ENCODE peak calls at places on chromosome 22, in four cellular contexts. One of them, this sample, is unnamed.
A peak's percentile ranks its signal among the peaks of the same experiment; 100 is the strongest.

GRCh38 chr22:29072979-29073617 is at the start of gene KREMEN1:
- DNase-seq in astrocyte of the spinal cord: no peak
- DNase-seq in heart right ventricle: peak; percentile 23
- DNase-seq in AG04450: no peak
- DNase-seq in this sample: no peak

GRCh38 chr22:41857160-41857859 is 24.4 kb downstream of the SREBF2 start:
- DNase-seq in AG04450: no peak
- DNase-seq in heart right ventricle: peak; percentile 45
- DNase-seq in astrocyte of the spinal cord: peak; percentile 63
- DNase-seq in this sample: peak; percentile 69

GRCh38 chr22:28714043-28714442 is 27.6 kb downstream of the CHEK2 start:
- DNase-seq in AG04450: no peak
- DNase-seq in heart right ventricle: no peak
- DNase-seq in astrocyte of the spinal cord: peak; percentile 6
- DNase-seq in this sample: no peak

GRCh38 chr22:22772396-22772795 is 115.2 kb upstream of the IGLL5 start:
- DNase-seq in heart right ventricle: no peak
- DNase-seq in astrocyte of the spinal cord: no peak
- DNase-seq in AG04450: no peak
- DNase-seq in this sample: no peak

GRCh38 chr22:49057910-49058309 is 769.8 kb downstream of the BRD1 start:
- DNase-seq in heart right ventricle: no peak
- DNase-seq in astrocyte of the spinal cord: no peak
- DNase-seq in AG04450: no peak
- DNase-seq in this sample: no peak

GRCh38 chr22:20953668-20954500 is 13.2 kb upstream of the AIFM3 start:
- DNase-seq in astrocyte of the spinal cord: no peak
- DNase-seq in AG04450: no peak
- DNase-seq in heart right ventricle: no peak
- DNase-seq in this sample: peak; percentile 71

GRCh38 chr22:43479962-43480361 is 68.1 kb downstream of the MPPED1 start:
- DNase-seq in astrocyte of the spinal cord: no peak
- DNase-seq in heart right ventricle: no peak
- DNase-seq in AG04450: no peak
- DNase-seq in this sample: no peak

GRCh38 chr22:49303781-49304461 is 523.8 kb downstream of the BRD1 start:
- DNase-seq in heart right ventricle: no peak
- DNase-seq in astrocyte of the spinal cord: no peak
- DNase-seq in AG04450: no peak
- DNase-seq in this sample: no peak

GRCh38 chr22:35150163-35151107 is 84.5 kb downstream of the ISX start:
- DNase-seq in astrocyte of the spinal cord: peak; percentile 13
- DNase-seq in heart right ventricle: peak; percentile 50
- DNase-seq in AG04450: no peak
- DNase-seq in this sample: peak; percentile 57

GRCh38 chr22:23781533-23781932 is 5.2 kb upstream of the SMARCB1 start:
- DNase-seq in heart right ventricle: no peak
- DNase-seq in astrocyte of the spinal cord: peak; percentile 32
- DNase-seq in AG04450: no peak
- DNase-seq in this sample: peak; percentile 49

GRCh38 chr22:44076825-44077224 is 52.7 kb downstream of the PARVB start:
- DNase-seq in AG04450: no peak
- DNase-seq in astrocyte of the spinal cord: no peak
- DNase-seq in heart right ventricle: no peak
- DNase-seq in this sample: no peak

GRCh38 chr22:37647928-37648327 is 8.5 kb downstream of the SH3BP1 start:
- DNase-seq in heart right ventricle: no peak
- DNase-seq in astrocyte of the spinal cord: peak; percentile 59
- DNase-seq in AG04450: no peak
- DNase-seq in this sample: no peak

GRCh38 chr22:35582861-35583670 is 34.1 kb downstream of the MB start:
- DNase-seq in heart right ventricle: no peak
- DNase-seq in astrocyte of the spinal cord: peak; percentile 52
- DNase-seq in AG04450: no peak
- DNase-seq in this sample: peak; percentile 73

GRCh38 chr22:36355362-36355761 is 32.4 kb downstream of the MYH9 start:
- DNase-seq in astrocyte of the spinal cord: no peak
- DNase-seq in AG04450: no peak
- DNase-seq in heart right ventricle: no peak
- DNase-seq in this sample: peak; percentile 73

GRCh38 chr22:27719535-27720227 is 81.9 kb downstream of the MN1 start:
- DNase-seq in astrocyte of the spinal cord: no peak
- DNase-seq in AG04450: no peak
- DNase-seq in heart right ventricle: peak; percentile 39
- DNase-seq in this sample: peak; percentile 46

GRCh38 chr22:17118342-17118741 is 2.8 kb downstream of the TMEM121B start:
- DNase-seq in astrocyte of the spinal cord: no peak
- DNase-seq in AG04450: no peak
- DNase-seq in heart right ventricle: no peak
- DNase-seq in this sample: no peak

GRCh38 chr22:25030636-25031035 is 78.1 kb downstream of the KIAA1671 start:
- DNase-seq in astrocyte of the spinal cord: peak; percentile 26
- DNase-seq in AG04450: no peak
- DNase-seq in heart right ventricle: peak; percentile 55
- DNase-seq in this sample: no peak

GRCh38 chr22:25357606-25358420 is 138.4 kb downstream of the CRYBB2 start:
- DNase-seq in heart right ventricle: no peak
- DNase-seq in astrocyte of the spinal cord: no peak
- DNase-seq in AG04450: no peak
- DNase-seq in this sample: no peak

GRCh38 chr22:43001271-43002197 is 13.4 kb downstream of the PACSIN2 start:
- DNase-seq in astrocyte of the spinal cord: peak; percentile 70
- DNase-seq in heart right ventricle: no peak
- DNase-seq in AG04450: no peak
- DNase-seq in this sample: peak; percentile 37

GRCh38 chr22:42016111-42016510 is 17.5 kb downstream of the WBP2NL start:
- DNase-seq in astrocyte of the spinal cord: no peak
- DNase-seq in heart right ventricle: no peak
- DNase-seq in AG04450: no peak
- DNase-seq in this sample: no peak

GRCh38 chr22:44554411-44554810 is 56.4 kb upstream of the RTL6 start:
- DNase-seq in AG04450: no peak
- DNase-seq in heart right ventricle: no peak
- DNase-seq in astrocyte of the spinal cord: no peak
- DNase-seq in this sample: no peak

GRCh38 chr22:25221790-25222189 is 2.4 kb downstream of the CRYBB2 start:
- DNase-seq in AG04450: no peak
- DNase-seq in heart right ventricle: no peak
- DNase-seq in astrocyte of the spinal cord: no peak
- DNase-seq in this sample: no peak

DNA sequence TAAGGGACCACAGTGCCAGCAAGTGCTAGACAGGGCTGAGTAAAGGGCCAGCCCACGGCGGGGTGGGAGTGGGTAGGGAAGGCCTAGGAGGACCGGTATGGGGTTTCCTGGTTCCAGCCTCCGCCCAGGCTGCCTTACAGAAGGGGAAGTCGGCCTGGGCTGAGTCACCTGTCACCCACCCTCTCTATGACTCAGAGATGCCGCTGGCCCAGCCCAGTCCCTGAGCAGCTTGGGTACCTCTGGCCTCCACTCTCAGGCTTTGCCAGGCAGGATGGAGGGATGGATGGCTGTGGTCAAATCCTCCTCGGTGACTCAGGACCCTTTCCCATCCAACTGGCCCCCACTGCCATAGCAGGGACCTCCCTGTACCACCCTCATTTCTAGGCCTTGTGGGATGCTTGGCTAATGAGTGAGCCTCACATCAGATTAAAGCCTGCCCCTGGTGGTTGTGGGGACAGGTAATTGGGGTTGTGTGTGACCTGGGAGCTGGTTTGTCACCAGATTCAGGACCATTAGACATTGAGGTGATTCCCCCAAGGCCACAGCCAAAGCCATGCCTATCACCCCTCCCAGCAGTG is 13.9 kb downstream of the SLC35E4 start:
- DNase-seq in astrocyte of the spinal cord: peak; percentile 83
- DNase-seq in heart right ventricle: no peak
- DNase-seq in AG04450: no peak
- DNase-seq in this sample: peak; percentile 58
- TF ChIP-seq CTCF in astrocyte of the spinal cord: peak; percentile 27
- TF ChIP-seq CTCF in heart right ventricle: no peak
- TF ChIP-seq CTCF in AG04450: no peak
- TF ChIP-seq CTCF in this sample: peak; percentile 18

GRCh38 chr22:30444632-30445437 is 19.3 kb downstream of the MTFP1 start:
- DNase-seq in astrocyte of the spinal cord: peak; percentile 50
- DNase-seq in AG04450: no peak
- DNase-seq in heart right ventricle: no peak
- DNase-seq in this sample: peak; percentile 70
- H3K4me3 ChIP-seq in astrocyte of the spinal cord: no peak overlapping the region
- H3K4me3 ChIP-seq in AG04450: no peak overlapping the region
- H3K4me3 ChIP-seq in heart right ventricle: no peak overlapping the region
- H3K4me3 ChIP-seq in this sample: no peak overlapping the region

DNA sequence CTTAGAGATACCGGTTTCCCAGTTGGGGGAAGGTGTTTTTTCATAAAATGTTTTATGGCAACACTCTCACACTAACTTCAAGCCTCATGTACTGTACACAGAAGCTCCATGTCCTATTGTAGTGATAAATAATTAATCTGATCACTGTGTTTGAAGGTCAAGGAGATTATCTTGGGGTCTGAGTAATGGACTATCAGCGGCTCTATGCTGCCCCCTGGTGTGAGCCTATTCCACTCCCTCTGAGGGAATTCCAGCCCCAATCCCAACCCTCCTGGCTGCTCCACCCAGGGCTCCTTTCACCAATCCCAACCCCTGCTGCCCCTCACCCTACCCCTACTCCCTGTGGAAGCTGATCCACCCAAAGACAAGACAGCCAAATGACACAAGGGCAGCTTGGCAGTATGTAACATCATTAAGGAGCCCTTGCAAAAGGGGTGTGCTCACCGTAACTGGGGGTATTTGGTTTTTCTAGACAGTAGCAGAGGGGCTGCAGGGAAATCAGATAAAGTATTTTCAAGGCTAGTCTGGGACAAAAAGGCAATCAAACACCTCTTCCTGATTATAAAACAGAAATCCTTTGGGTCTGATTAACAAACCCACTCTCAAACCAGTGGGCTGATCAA is 22.3 kb downstream of the HPS4 start:
- DNase-seq in AG04450: no peak
- DNase-seq in astrocyte of the spinal cord: no peak
- DNase-seq in heart right ventricle: peak; percentile 49
- DNase-seq in this sample: peak; percentile 49
- TF ChIP-seq CTCF in AG04450: peak; percentile 90
- TF ChIP-seq CTCF in astrocyte of the spinal cord: peak; percentile 88
- TF ChIP-seq CTCF in heart right ventricle: peak; percentile 42
- TF ChIP-seq CTCF in this sample: peak; percentile 81

GRCh38 chr22:46148336-46148735 is 2.0 kb upstream of the PPARA start:
- DNase-seq in AG04450: no peak
- DNase-seq in astrocyte of the spinal cord: no peak
- DNase-seq in heart right ventricle: no peak
- DNase-seq in this sample: no peak

GRCh38 chr22:46149493-46149997 is 781 bp upstream of the PPARA start:
- DNase-seq in astrocyte of the spinal cord: peak; percentile 10
- DNase-seq in heart right ventricle: peak; percentile 59
- DNase-seq in AG04450: no peak
- DNase-seq in this sample: no peak

GRCh38 chr22:46149998-46150549 is at the start of gene PPARA:
- DNase-seq in astrocyte of the spinal cord: peak; percentile 39
- DNase-seq in heart right ventricle: peak; percentile 90
- DNase-seq in AG04450: peak; percentile 13
- DNase-seq in this sample: peak; percentile 66

GRCh38 chr22:46147471-46148267 is 2.7 kb upstream of the PPARA start:
- DNase-seq in astrocyte of the spinal cord: no peak
- DNase-seq in heart right ventricle: peak; percentile 64
- DNase-seq in AG04450: no peak
- DNase-seq in this sample: no peak

DNA sequence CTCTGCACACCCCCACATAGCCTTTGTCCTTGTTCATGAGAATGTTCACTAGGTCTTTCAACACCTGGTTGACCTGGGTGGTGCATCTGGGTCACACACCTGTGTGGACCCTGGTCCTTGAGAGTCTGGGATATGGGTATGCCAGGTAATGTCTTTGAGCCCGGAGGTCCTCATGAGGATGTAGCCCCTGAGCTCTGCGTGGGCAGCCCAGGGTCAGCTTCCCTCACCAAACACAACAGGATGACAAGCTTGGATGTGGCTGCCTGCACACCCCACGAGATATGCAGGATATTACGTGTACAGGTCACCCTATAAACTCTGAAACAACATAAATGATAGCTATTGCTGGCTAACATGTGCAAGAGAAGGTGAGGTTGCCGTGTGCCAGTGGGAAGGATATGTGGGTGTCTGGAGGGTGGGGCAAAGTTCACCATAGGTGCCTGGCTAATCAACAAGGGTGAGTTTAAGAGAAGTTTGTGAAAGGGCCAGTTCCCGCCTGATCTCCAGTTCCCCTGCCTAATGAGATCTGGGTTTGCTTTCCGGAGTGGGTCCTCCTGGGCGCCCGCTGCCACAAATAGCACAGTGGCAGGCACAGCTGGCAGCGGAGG is 1.3 kb upstream of the PPARA start:
- DNase-seq in AG04450: no peak
- DNase-seq in heart right ventricle: no peak
- DNase-seq in astrocyte of the spinal cord: no peak
- DNase-seq in this sample: no peak
- H3K4me3 ChIP-seq in AG04450: peak overlapping the region; percentile 67
- H3K4me3 ChIP-seq in heart right ventricle: peak overlapping the region; percentile 85
- H3K4me3 ChIP-seq in astrocyte of the spinal cord: no peak overlapping the region
- H3K4me3 ChIP-seq in this sample: peak overlapping the region; percentile 68

DNA sequence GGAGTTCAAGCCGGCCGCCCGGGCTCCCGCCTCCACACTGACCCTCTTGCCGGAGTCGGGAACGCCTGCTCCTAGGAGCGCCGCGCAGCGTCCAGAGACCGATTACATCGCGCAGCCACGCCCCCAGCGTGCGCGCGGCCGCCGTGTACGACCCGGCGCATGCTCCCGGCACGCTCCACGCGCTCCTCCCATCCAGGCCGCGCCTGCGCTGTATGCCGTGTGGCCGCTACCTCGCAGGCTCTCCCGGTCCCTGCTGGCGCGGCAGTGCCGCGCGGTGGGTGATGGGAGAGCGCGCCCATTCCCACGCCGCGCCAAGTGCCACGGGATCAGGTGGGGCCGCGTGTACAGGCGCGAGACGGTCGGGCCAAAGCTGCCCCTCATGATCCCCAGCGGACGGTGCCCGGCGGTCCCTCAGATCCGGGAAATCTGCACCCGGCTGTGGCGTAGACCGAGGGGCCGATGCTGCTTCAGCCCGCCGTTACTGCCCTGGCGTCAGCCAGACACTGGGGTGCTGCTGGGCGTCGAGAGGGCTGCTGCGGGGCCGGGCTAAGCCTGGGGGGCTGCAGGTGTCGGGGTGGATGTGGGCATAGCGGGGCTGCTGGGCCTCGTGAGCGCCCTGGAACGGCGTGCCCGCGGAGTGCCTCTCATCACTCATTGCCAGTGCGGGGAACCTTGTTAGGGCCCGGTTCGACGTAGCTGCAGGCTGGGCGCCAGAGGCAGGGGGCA is at the start of the genes GNB1L and RTL10:
- DNase-seq in heart right ventricle: peak; percentile 96
- DNase-seq in AG04450: peak; percentile 88
- DNase-seq in astrocyte of the spinal cord: peak; percentile 98
- DNase-seq in this sample: peak; percentile 98
- TF ChIP-seq CTCF in heart right ventricle: no peak
- TF ChIP-seq CTCF in AG04450: peak; percentile 20
- TF ChIP-seq CTCF in astrocyte of the spinal cord: peak; percentile 19
- TF ChIP-seq CTCF in this sample: no peak

GRCh38 chr22:19065298-19065859 is 56.8 kb downstream of the DGCR2 start:
- DNase-seq in astrocyte of the spinal cord: no peak
- DNase-seq in AG04450: no peak
- DNase-seq in heart right ventricle: no peak
- DNase-seq in this sample: no peak
- H3K4me3 ChIP-seq in astrocyte of the spinal cord: no peak overlapping the region
- H3K4me3 ChIP-seq in AG04450: no peak overlapping the region
- H3K4me3 ChIP-seq in heart right ventricle: no peak overlapping the region
- H3K4me3 ChIP-seq in this sample: no peak overlapping the region